ENCODE peak calls at places on chromosomes 13 and 19, in eight cellular contexts. F, A, Y, Q, W, X, N and O are unnamed samples.

GRCh38 chr19:33476151-33476707 is 45.4 kb downstream of the PEPD start:
- DNase-seq in F (no peak), A (no peak), Y (no peak), Q (no peak), W (no peak), X (no peak), N (no peak), O (no peak)

GRCh38 chr13:85864963-85865530 is 65.8 kb upstream of the SLITRK6 start:
- DNase-seq in F (peak), A (no peak), Y (no peak), Q (no peak), W (no peak), X (peak), N (no peak), O (peak)

GRCh38 chr13:33728271-33729037 is 89.5 kb upstream of the RFC3 start:
- DNase-seq in F (no peak), A (no peak), Y (peak), Q (peak), W (no peak), X (no peak), N (no peak), O (no peak)

GRCh38 chr13:28820099-28821051 is at the start of gene MTUS2:
- DNase-seq in F (peak), A (no peak), Y (no peak), Q (no peak), W (no peak), X (no peak), N (no peak), O (no peak)

GRCh38 chr13:101452519-101453485 is at the start of gene ITGBL1:
- DNase-seq in F (no peak), A (no peak), Y (peak), Q (no peak), W (no peak), X (peak), N (no peak), O (no peak)

GRCh38 chr19:46025825-46026224 is 3.0 kb upstream of the PGLYRP1 start:
- DNase-seq in F (no peak), A (no peak), Y (no peak), Q (no peak), W (no peak), X (no peak), N (no peak), O (no peak)

GRCh38 chr19:741506-742131 is 9.3 kb upstream of the MISP start:
- DNase-seq in F (peak), A (no peak), Y (no peak), Q (no peak), W (no peak), X (no peak), N (no peak), O (no peak)

GRCh38 chr13:45055198-45055901 is 65.0 kb upstream of the GTF2F2 start:
- DNase-seq in F (no peak), A (no peak), Y (no peak), Q (no peak), W (peak), X (peak), N (no peak), O (peak)

GRCh38 chr13:106709509-106709908 is 141.6 kb upstream of the ARGLU1 start:
- DNase-seq in F (no peak), A (no peak), Y (no peak), Q (no peak), W (no peak), X (no peak), N (no peak), O (no peak)

GRCh38 chr13:50991624-50992610 is 82.3 kb downstream of the RNASEH2B start:
- DNase-seq in F (no peak), A (no peak), Y (no peak), Q (no peak), W (no peak), X (no peak), N (no peak), O (no peak)

GRCh38 chr19:39542198-39542597 is 2.2 kb upstream of the EID2 start:
- DNase-seq in F (peak), A (no peak), Y (no peak), Q (no peak), W (no peak), X (no peak), N (no peak), O (no peak)

GRCh38 chr19:30144242-30144758 is 202.3 kb downstream of the URI1 start:
- DNase-seq in F (no peak), A (no peak), Y (no peak), Q (no peak), W (no peak), X (no peak), N (no peak), O (no peak)

GRCh38 chr19:46115396-46116109 is 8.9 kb downstream of the IGFL3 start:
- DNase-seq in F (no peak), A (no peak), Y (no peak), Q (no peak), W (peak), X (peak), N (no peak), O (no peak)

GRCh38 chr19:2391118-2391725 is 31.2 kb downstream of the TMPRSS9 start:
- DNase-seq in F (peak), A (no peak), Y (no peak), Q (peak), W (no peak), X (peak), N (peak), O (peak)

GRCh38 chr13:28704919-28705318 is 13.9 kb downstream of the SLC46A3 start:
- DNase-seq in F (no peak), A (no peak), Y (no peak), Q (no peak), W (no peak), X (no peak), N (no peak), O (no peak)

GRCh38 chr19:30799854-30800755 is 427.9 kb downstream of the ZNF536 start:
- DNase-seq in F (peak), A (no peak), Y (no peak), Q (no peak), W (no peak), X (no peak), N (no peak), O (no peak)

GRCh38 chr13:74767031-74767430 is 632.8 kb upstream of the KLF12 start:
- DNase-seq in F (no peak), A (no peak), Y (no peak), Q (no peak), W (no peak), X (peak), N (no peak), O (no peak)

GRCh38 chr13:83819611-83820010 is 62.7 kb downstream of the SLITRK1 start:
- DNase-seq in F (no peak), A (no peak), Y (no peak), Q (no peak), W (no peak), X (peak), N (no peak), O (no peak)

GRCh38 chr13:39263033-39263432 is 224.8 kb downstream of the NHLRC3 start:
- DNase-seq in F (peak), A (no peak), Y (no peak), Q (peak), W (peak), X (peak), N (no peak), O (no peak)